ENCODE peak calls at places on chromosomes 6 and 20, in seven cellular contexts. I is amniotic epithelial cell; M is SW480; U is NCI-H510A treated with DMSO at 0.1 percent for 48 hours; J is activated naive CD8-positive, alpha-beta T cell treated with anti-CD3 and anti-CD28 coated beads for 36 hours; Y is NCI-H526 treated with DMSO at 0.1 percent for 48 hours; C is NCI-H1417. X is an unnamed sample.

GRCh38 chr6:35911871-35912653 is 8.8 kb downstream of the SRPK1 start:
- DNase-seq in I (peak), M (no peak), U (no peak), J (no peak), Y (no peak), C (no peak), X (no peak)

GRCh38 chr6:3786131-3786530 is 34.6 kb upstream of the PXDC1 start:
- DNase-seq in I (no peak), M (no peak), U (no peak), J (no peak), Y (no peak), C (no peak), X (no peak)

GRCh38 chr20:47776639-47777038 is 8.6 kb downstream of the SULF2 start:
- DNase-seq in I (no peak), M (no peak), U (no peak), J (no peak), Y (no peak), C (no peak), X (no peak)

GRCh38 chr6:110255356-110255755 is 75.1 kb downstream of the CDC40 start:
- DNase-seq in I (peak), M (no peak), U (no peak), J (peak), Y (no peak), C (no peak), X (no peak)

GRCh38 chr6:81476881-81477280 is 275.6 kb downstream of the TENT5A start:
- DNase-seq in I (peak), M (no peak), U (no peak), J (no peak), Y (no peak), C (no peak), X (no peak)

GRCh38 chr20:35947489-35947888 is 6.8 kb downstream of the SCAND1 start:
- DNase-seq in I (peak), M (peak), U (peak), J (peak), Y (peak), C (no peak), X (no peak)

GRCh38 chr6:157865249-157865648 is 42.2 kb downstream of the SNX9 start:
- DNase-seq in I (no peak), M (no peak), U (no peak), J (no peak), Y (no peak), C (no peak), X (no peak)

GRCh38 chr6:26330835-26331808 is 33.9 kb upstream of the BTN3A2 start:
- DNase-seq in I (peak), M (peak), U (peak), J (peak), Y (peak), C (peak), X (no peak)

GRCh38 chr20:36969478-36970186 is 18.1 kb upstream of the SAMHD1 start:
- DNase-seq in I (no peak), M (no peak), U (no peak), J (no peak), Y (no peak), C (no peak), X (no peak)

GRCh38 chr6:113018351-113019151 is 671.4 kb downstream of the RFPL4B start:
- DNase-seq in I (peak), M (no peak), U (no peak), J (no peak), Y (no peak), C (no peak), X (peak)

GRCh38 chr6:44725070-44725469 is 337.6 kb downstream of the CDC5L start:
- DNase-seq in I (no peak), M (no peak), U (no peak), J (no peak), Y (no peak), C (no peak), X (no peak)

GRCh38 chr20:5528719-5529256 is 212.0 kb upstream of the PROKR2 start:
- DNase-seq in I (peak), M (peak), U (peak), J (peak), Y (peak), C (peak), X (peak)

GRCh38 chr20:54197621-54198604 is 10.0 kb upstream of the PFDN4 start:
- DNase-seq in I (peak), M (peak), U (no peak), J (no peak), Y (peak), C (no peak), X (no peak)

GRCh38 chr6:15674690-15675386 is 12.0 kb upstream of the DTNBP1 start:
- DNase-seq in I (no peak), M (no peak), U (peak), J (no peak), Y (no peak), C (no peak), X (no peak)